ENCODE peak calls at places on chromosomes 2 and 18, in ten cellular contexts. E, Q, F, D, N, S, B, C, R and V are unnamed samples.
A peak's percentile ranks its signal among the peaks of the same experiment; 100 is the strongest.

GRCh38 chr18:63897072-63897471 is 9.6 kb downstream of the SERPINB2 start:
- DNase-seq in E (no peak), Q (no peak), F (no peak), D (no peak), N (no peak), S (no peak), B (no peak), C (no peak), R (no peak), V (no peak)

GRCh38 chr2:152486737-152487063 is 151.7 kb downstream of the FMNL2 start:
- DNase-seq in E (no peak), Q (no peak), F (no peak), D (no peak), N (no peak), S (no peak), B (no peak), C (no peak), R (no peak), V (no peak)

GRCh38 chr2:127175821-127176354 is 44.2 kb downstream of the CYP27C1 start:
- DNase-seq in E (no peak), Q (no peak), F (peak; percentile 50), D (peak; percentile 22), N (no peak), S (peak; percentile 61), B (no peak), C (no peak), R (peak; percentile 92), V (no peak)

GRCh38 chr2:105409717-105410116 is 10.9 kb upstream of the FHL2 start:
- DNase-seq in E (peak; percentile 48), Q (peak; percentile 87), F (peak; percentile 80), D (peak; percentile 54), N (peak; percentile 27), S (peak; percentile 89), B (peak; percentile 45), C (peak; percentile 38), R (peak; percentile 92), V (peak; percentile 94)

GRCh38 chr2:14773696-14774095 is 141.2 kb downstream of the LRATD1 start:
- DNase-seq in E (no peak), Q (no peak), F (no peak), D (no peak), N (no peak), S (no peak), B (no peak), C (no peak), R (no peak), V (no peak)

GRCh38 chr2:12361506-12361905 is 355.2 kb upstream of the TRIB2 start:
- DNase-seq in E (no peak), Q (no peak), F (no peak), D (no peak), N (no peak), S (no peak), B (no peak), C (no peak), R (no peak), V (no peak)

GRCh38 chr2:198322275-198322674 is 517.9 kb downstream of the PLCL1 start:
- DNase-seq in E (no peak), Q (no peak), F (no peak), D (no peak), N (no peak), S (no peak), B (peak; percentile 12), C (no peak), R (no peak), V (no peak)

GRCh38 chr2:182522428-182522896 is 95.6 kb upstream of the PDE1A start:
- DNase-seq in E (no peak), Q (no peak), F (no peak), D (no peak), N (no peak), S (no peak), B (no peak), C (no peak), R (no peak), V (no peak)

GRCh38 chr2:199943373-199943772 is 11.9 kb downstream of the TYW5 start:
- DNase-seq in E (no peak), Q (no peak), F (no peak), D (no peak), N (no peak), S (no peak), B (no peak), C (no peak), R (no peak), V (no peak)

GRCh38 chr2:111042261-111042660 is 78.5 kb upstream of the BCL2L11 start:
- DNase-seq in E (no peak), Q (no peak), F (no peak), D (no peak), N (no peak), S (no peak), B (no peak), C (no peak), R (no peak), V (no peak)

GRCh38 chr18:57698571-57699276 is 77.1 kb upstream of the NARS1 start:
- DNase-seq in E (no peak), Q (no peak), F (no peak), D (no peak), N (no peak), S (no peak), B (no peak), C (no peak), R (no peak), V (no peak)

GRCh38 chr2:234241656-234242445 is 191.3 kb downstream of the SPP2 start:
- DNase-seq in E (no peak), Q (no peak), F (no peak), D (no peak), N (no peak), S (no peak), B (peak; percentile 85), C (no peak), R (no peak), V (no peak)

GRCh38 chr2:191691898-191692297 is 14.0 kb downstream of the NABP1 start:
- DNase-seq in E (no peak), Q (no peak), F (no peak), D (no peak), N (no peak), S (no peak), B (no peak), C (no peak), R (no peak), V (no peak)

DNA sequence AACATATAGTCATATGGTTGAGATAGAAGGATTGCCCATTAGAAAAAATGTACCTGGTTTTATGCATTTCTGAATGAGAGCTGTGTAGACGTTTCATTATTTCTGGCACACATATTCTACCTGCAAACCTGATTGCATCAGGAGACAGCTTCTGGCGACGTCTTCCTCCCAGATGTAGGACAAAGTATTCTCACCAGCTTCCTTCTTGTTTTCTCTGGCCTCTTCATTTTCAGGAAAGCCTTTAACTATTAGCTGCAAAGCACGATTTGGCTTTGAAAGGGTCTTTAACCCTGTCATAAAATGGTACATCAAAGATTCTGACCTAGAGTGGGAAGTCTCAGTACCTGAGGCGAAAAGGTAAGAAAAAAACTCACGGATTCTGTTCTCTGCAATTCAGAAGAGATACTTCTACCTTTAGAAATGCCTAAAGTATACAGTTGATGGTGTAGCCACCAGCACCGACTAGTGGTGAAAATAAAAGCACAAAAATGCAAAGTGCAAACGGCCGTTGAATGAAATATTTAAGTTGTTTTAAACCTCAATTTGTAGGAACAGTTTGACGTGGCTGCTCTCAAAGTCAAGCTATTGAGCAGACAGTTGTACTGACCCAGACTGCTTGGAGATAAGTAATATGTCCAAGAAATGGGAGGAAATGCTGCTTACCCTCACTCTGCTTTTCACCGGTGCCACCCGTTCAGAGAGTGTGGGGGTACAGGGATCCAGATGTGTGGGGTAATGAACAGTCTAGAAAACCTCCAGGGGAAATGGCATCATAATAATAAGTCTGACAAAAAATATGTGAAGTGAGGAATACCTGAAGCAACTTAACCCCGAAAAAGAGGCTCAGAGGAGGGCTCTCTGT is 20.2 kb downstream of the IL18RAP start:
- DNase-seq in E (peak; percentile 18), Q (no peak), F (no peak), D (peak; percentile 22), N (no peak), S (no peak), B (peak; percentile 43), C (peak; percentile 16), R (no peak), V (no peak)
- H3K4me3 ChIP-seq in E (no peak overlapping the region), Q (no peak overlapping the region), F (no peak overlapping the region), D (no peak overlapping the region), N (no peak overlapping the region), S (no peak overlapping the region), B (no peak overlapping the region), C (no peak overlapping the region), R (no peak overlapping the region), V (no peak overlapping the region)

DNA sequence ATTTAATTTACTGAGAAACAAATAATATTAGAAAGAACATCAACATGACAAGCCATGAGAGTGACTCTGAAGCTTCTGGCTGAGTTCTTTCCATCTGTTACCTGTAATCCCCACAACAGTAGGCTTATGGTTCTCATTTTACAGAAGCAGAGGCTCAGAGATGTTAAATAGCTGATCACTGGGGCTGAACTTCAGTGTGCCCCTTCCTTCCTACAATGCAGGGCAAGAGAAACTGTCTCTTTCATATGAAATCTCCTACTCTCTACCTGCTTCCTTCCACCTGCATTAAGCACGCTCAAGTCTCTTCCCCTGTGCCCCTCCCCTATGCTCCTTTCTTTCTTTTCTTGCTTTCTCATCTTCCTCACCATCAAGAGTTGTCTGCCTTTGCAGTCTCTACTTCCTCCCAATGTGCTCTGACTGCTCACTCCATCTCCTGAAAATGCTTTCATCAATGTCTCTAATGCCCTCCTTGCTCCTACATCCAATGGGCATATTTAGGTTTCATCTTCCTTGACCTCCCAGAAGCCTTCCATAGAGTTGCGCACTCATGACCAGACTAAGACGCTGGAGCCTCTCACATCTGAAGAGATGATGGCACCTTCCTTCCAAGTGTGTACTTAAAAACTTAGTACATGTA is 23.7 kb downstream of the APOB start:
- DNase-seq in E (no peak), Q (no peak), F (no peak), D (no peak), N (no peak), S (no peak), B (no peak), C (no peak), R (no peak), V (no peak)
- TF ChIP-seq POLR2A in E (no peak), Q (no peak), F (no peak), D (no peak), N (no peak), S (no peak), B (no peak), C (no peak), R (no peak), V (no peak)

DNA sequence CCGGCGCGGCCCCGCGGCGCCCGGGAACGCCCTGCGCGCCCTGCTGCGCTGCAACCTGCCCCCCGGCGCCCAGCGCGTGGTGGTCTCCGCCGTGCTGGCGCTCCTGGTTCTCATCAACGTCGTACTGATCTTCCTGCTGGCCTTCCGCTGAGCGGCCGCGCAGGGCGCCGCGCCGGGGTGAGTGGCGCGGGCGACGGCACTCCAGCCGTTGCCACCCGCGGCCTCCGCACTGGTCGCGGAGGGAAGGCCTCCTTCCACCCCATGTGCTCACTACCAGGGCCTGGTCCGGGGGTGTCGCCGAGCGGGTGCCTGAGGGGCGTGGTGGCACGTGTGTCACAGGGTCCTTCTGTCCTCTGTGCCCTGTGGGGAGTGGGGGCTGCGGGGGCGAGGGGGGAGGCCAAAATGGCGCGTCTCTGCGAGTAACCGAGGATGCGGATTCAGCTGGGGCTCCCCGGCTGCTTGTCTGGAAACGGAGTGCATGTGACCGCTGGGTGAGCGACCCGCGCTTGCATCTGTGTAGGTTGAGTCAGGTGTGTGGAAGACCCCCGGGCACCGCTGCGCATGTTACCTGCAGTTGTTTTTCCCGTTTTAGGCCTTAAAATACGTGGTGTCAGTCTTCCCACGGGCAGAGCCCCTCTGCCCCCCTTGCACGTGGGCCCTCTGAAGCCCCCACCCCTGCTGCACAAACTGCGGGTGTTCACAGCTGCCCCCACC is 58.0 kb downstream of the FAM168B start:
- DNase-seq in E (no peak), Q (peak; percentile 18), F (no peak), D (no peak), N (peak; percentile 57), S (no peak), B (no peak), C (no peak), R (peak; percentile 55), V (no peak)
- H3K4me3 ChIP-seq in E (no peak overlapping the region), Q (no peak overlapping the region), F (no peak overlapping the region), D (peak overlapping the region; percentile 38), N (peak overlapping the region; percentile 64), S (peak overlapping the region; percentile 21), B (peak overlapping the region; percentile 55), C (no peak overlapping the region), R (peak overlapping the region; percentile 41), V (peak overlapping the region; percentile 47)

GRCh38 chr18:74147779-74148542 is at the start of the genes FBXO15 and TIMM21:
- DNase-seq in E (peak; percentile 90), Q (peak; percentile 98), F (peak; percentile 94), D (peak; percentile 97), N (peak; percentile 91), S (peak; percentile 96), B (peak; percentile 94), C (peak; percentile 97), R (peak; percentile 99), V (peak; percentile 93)
- TF ChIP-seq POLR2A in E (peak; percentile 80), Q (no peak), F (no peak), D (peak; percentile 70), N (no peak), S (peak; percentile 50), B (peak; percentile 71), C (peak; percentile 72), R (peak; percentile 53), V (no peak)